ENCODE peak calls at places on chromosomes 11 and 22, in four cellular contexts. I, Z, C and N are unnamed samples.
A peak's percentile ranks its signal among the peaks of the same experiment; 100 is the strongest.

GRCh38 chr11:57276169-57276854 is 39.3 kb upstream of the APLNR start:
- DNase-seq in I (no peak), Z (no peak), C (no peak), N (no peak)

GRCh38 chr11:130814440-130815073 is 101.7 kb downstream of the SNX19 start:
- DNase-seq in I (no peak), Z (no peak), C (no peak), N (no peak)

GRCh38 chr11:113971506-113972195 is 3.3 kb upstream of the HTR3A start:
- DNase-seq in I (no peak), Z (no peak), C (no peak), N (no peak)

GRCh38 chr11:57514538-57515331 is 767 bp downstream of the SLC43A1 start:
- DNase-seq in I (no peak), Z (peak; percentile 51), C (peak; percentile 78), N (peak; percentile 89)

GRCh38 chr11:122127020-122127419 is 11.0 kb upstream of the BLID start:
- DNase-seq in I (no peak), Z (no peak), C (no peak), N (no peak)

GRCh38 chr11:58788355-58789023 is 56.0 kb downstream of the GLYATL2 start:
- DNase-seq in I (peak; percentile 7), Z (peak; percentile 62), C (no peak), N (no peak)

GRCh38 chr11:7576671-7577225 is 62.9 kb downstream of the PPFIBP2 start:
- DNase-seq in I (no peak), Z (peak; percentile 36), C (no peak), N (peak; percentile 75)

GRCh38 chr11:35334385-35335090 is 84.8 kb downstream of the SLC1A2 start:
- DNase-seq in I (peak; percentile 64), Z (no peak), C (no peak), N (no peak)

GRCh38 chr11:102560555-102561011 is 30.0 kb upstream of the MMP7 start:
- DNase-seq in I (peak; percentile 84), Z (no peak), C (no peak), N (no peak)

GRCh38 chr11:58495906-58496305 is 12.0 kb downstream of the OR5B21 start:
- DNase-seq in I (no peak), Z (no peak), C (no peak), N (no peak)

GRCh38 chr11:57387284-57388030 is 3.0 kb downstream of the PRG2 start:
- DNase-seq in I (no peak), Z (no peak), C (no peak), N (no peak)

GRCh38 chr11:23192256-23192655 is 332.0 kb upstream of the CCDC179 start:
- DNase-seq in I (no peak), Z (no peak), C (no peak), N (no peak)

GRCh38 chr11:29685361-29685760 is 331.5 kb downstream of the KCNA4 start:
- DNase-seq in I (no peak), Z (no peak), C (no peak), N (no peak)

GRCh38 chr11:75855191-75855590 is 40.2 kb downstream of the UVRAG start:
- DNase-seq in I (no peak), Z (no peak), C (no peak), N (no peak)

GRCh38 chr11:14423633-14424032 is 64.7 kb upstream of the RRAS2 start:
- DNase-seq in I (no peak), Z (no peak), C (no peak), N (no peak)

GRCh38 chr11:46511352-46511751 is 82.5 kb downstream of the AMBRA1 start:
- DNase-seq in I (no peak), Z (no peak), C (no peak), N (no peak)

GRCh38 chr11:60772666-60773065 is 12.5 kb upstream of the MS4A10 start:
- DNase-seq in I (no peak), Z (no peak), C (peak; percentile 33), N (no peak)

GRCh38 chr11:113901141-113901540 is 3.5 kb upstream of the HTR3B start:
- DNase-seq in I (no peak), Z (no peak), C (no peak), N (no peak)

GRCh38 chr11:19605500-19606371 is 106.9 kb upstream of the NAV2 start:
- DNase-seq in I (no peak), Z (no peak), C (no peak), N (no peak)

GRCh38 chr11:62273789-62274275 is 3.9 kb downstream of the SCGB2A2 start:
- DNase-seq in I (no peak), Z (no peak), C (no peak), N (no peak)

GRCh38 chr11:68065841-68066240 is 27.0 kb downstream of the TCIRG1 start:
- DNase-seq in I (no peak), Z (no peak), C (no peak), N (no peak)

GRCh38 chr11:115701284-115701875 is 197.2 kb upstream of the CADM1 start:
- DNase-seq in I (no peak), Z (no peak), C (no peak), N (no peak)

GRCh38 chr11:119284344-119285157 is 32.4 kb downstream of the MCAM start:
- DNase-seq in I (no peak), Z (peak; percentile 55), C (no peak), N (no peak)

GRCh38 chr11:64449381-64450167 is 90.6 kb downstream of the RPS6KA4 start:
- DNase-seq in I (peak; percentile 26), Z (peak; percentile 84), C (peak; percentile 73), N (peak; percentile 68)
- H3K4me3 ChIP-seq in I (peak overlapping the region; percentile 67), Z (no peak overlapping the region), C (peak overlapping the region; percentile 46), N (no peak overlapping the region)

GRCh38 chr22:41512421-41513194 is 31.7 kb downstream of the POLR3H start:
- DNase-seq in I (no peak), Z (peak; percentile 81), C (no peak), N (no peak)
- H3K4me1 ChIP-seq in I (no peaks in the 10 kb centered on the region), Z (peaks cover 25% of the 10 kb centered on the region), C (no peaks in the 10 kb centered on the region), N (no peaks in the 10 kb centered on the region)

DNA sequence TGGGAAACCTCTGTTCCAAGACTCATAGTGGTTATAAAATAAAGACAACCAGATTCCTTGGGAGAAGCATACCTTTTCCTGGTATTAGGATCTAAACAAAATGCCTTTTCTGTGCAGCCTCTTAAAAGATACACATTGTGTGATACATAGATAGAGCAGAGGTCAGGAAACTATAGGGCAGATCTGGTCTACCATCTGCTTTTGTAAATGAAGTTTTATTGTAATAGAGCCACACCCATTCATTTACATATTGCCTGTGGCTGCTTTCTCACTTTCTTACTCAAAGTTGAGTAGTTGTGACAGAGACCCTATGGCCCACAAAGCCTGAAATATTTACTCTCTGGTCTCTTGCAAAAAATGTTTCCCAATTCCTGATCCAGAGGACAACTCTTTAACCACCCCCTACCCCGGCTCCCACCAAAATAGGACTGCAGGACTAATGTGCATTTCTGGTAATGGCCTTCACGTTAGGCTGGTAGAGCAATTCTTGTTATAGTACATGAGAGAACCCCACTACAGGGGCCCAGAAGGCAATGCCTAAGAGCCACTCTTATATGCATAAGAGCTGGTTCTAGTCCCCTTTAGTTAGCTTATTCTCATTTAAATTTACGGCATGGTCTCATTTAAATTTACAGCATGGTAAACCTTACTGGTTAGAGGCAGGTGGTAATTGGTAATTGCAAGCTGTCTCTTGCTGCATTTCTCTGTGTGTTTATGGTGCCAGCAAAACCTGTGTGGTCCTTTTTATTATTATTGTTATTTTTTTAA is 76.8 kb upstream of the YWHAH start:
- DNase-seq in I (no peak), Z (no peak), C (no peak), N (no peak)
- H3K4me3 ChIP-seq in I (no peak overlapping the region), Z (no peak overlapping the region), C (no peak overlapping the region), N (no peak overlapping the region)

DNA sequence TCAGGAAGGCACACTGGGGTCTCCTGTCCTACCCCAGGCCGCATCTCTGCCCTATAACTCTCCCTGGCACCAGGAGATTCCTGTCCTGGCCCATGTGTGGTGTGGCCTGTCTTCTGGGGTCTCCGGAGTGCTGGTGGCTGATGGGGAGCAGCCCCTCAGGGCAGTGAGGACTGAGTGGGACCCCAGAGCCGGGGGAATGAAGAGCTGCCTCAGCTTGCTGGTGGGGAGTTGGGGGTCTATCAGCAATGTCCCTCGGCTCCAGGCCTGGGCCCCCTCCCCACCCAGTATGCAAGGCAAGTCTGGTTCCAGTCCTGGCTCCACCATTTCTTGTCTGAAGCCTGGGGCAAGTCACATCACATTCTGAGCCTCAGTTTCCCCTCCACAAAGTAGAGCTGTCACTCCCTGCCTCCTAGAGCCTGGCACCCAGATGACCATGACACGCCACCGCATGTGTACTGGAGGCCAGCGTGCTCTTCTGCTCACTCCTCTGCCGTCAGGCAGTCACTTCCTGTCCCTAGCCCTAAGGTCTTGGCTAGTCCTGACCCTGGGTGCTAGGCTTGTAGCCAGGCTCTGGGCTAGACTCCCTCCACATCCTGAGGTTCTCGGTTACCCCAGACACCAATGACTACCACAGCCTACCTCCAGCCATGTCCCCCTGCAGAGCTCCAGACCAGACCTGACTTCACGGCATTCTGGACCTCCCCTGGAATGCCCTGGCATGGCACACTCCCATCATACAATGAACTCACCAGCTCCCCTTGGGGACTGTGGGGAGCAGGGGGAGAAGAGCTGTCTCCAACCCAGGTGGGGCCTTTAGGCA is 12.8 kb downstream of the ARAP1 start:
- DNase-seq in I (no peak), Z (no peak), C (no peak), N (no peak)
- H3K4me1 ChIP-seq in I (peaks cover 77% of the 10 kb centered on the region), Z (peaks cover 77% of the 10 kb centered on the region), C (peaks cover 100% of the 10 kb centered on the region), N (no peaks in the 10 kb centered on the region)

GRCh38 chr11:65486570-65487466 is 12.0 kb upstream of the MALAT1 start:
- DNase-seq in I (no peak), Z (no peak), C (no peak), N (peak; percentile 45)

GRCh38 chr11:65489061-65489705 is 9.7 kb upstream of the MALAT1 start:
- DNase-seq in I (no peak), Z (peak; percentile 96), C (no peak), N (peak; percentile 93)

GRCh38 chr11:65488273-65489058 is 10.4 kb upstream of the MALAT1 start:
- DNase-seq in I (no peak), Z (no peak), C (no peak), N (peak; percentile 92)

GRCh38 chr11:65485820-65486219 is 13.0 kb upstream of the MALAT1 start:
- DNase-seq in I (no peak), Z (no peak), C (no peak), N (no peak)

GRCh38 chr11:65487467-65488272 is 11.2 kb upstream of the MALAT1 start:
- DNase-seq in I (no peak), Z (peak; percentile 99), C (peak; percentile 98), N (peak; percentile 99)
- H3K4me3 ChIP-seq in I (peak overlapping the region; percentile 15), Z (peak overlapping the region; percentile 10), C (peak overlapping the region; percentile 17), N (no peak overlapping the region)

DNA sequence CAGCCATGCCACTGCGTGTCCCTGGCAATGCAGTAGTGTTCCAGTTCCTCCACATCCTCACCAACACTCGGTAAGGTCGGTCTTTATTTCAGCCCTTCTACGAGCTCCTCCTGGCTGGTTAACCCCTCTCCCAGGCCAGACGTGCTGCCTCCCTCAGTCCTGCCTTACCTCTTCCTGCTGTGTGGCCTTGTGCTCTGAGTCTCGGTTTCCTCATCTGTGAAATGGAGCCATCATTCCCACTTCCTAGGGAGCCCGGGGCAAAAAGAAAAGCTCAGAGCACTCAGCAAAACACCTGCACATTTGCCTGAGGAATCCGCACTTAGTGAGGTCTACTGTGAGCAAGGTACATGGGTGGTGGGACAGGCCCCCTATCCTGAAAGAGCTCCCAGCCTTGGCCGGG is 9.8 kb downstream of the TP53I11 start:
- DNase-seq in I (no peak), Z (no peak), C (no peak), N (no peak)
- H3K4me1 ChIP-seq in I (peaks cover 17% of the 10 kb centered on the region), Z (peaks cover 13% of the 10 kb centered on the region), C (peaks cover 45% of the 10 kb centered on the region), N (no peaks in the 10 kb centered on the region)